ENCODE peak calls at places on chromosomes 3 and 15, in five cellular contexts. Z is endothelial cell, O is psoas muscle, T is heart right ventricle, L is prostate gland. W is an unnamed sample.

GRCh38 chr15:60780147-60780546 is 301.2 kb upstream of the ICE2 start:
- DNase-seq in Z (no peak), T (no peak), L (no peak), O (no peak), W (no peak)

GRCh38 chr15:86040360-86041095 is 39.1 kb upstream of the AGBL1 start:
- DNase-seq in O (no peak), T (no peak), Z (peak; percentile 6), L (no peak), W (no peak)

GRCh38 chr3:98962189-98962930 is 60.9 kb upstream of the DCBLD2 start:
- DNase-seq in L (no peak), O (no peak), Z (no peak), T (no peak), W (no peak)

GRCh38 chr15:57866149-57866736 is 159.7 kb downstream of the POLR2M start:
- DNase-seq in Z (peak; percentile 83), O (peak; percentile 59), L (peak; percentile 38), T (peak; percentile 62), W (peak; percentile 78)

GRCh38 chr3:171309906-171310359 is 150.3 kb downstream of the TNIK start:
- DNase-seq in L (no peak), O (no peak), T (no peak), Z (no peak), W (no peak)

GRCh38 chr3:14532691-14533456 is 7.3 kb downstream of the GRIP2 start:
- DNase-seq in T (peak; percentile 62), L (peak; percentile 66), Z (peak; percentile 47), O (peak; percentile 75), W (no peak)

GRCh38 chr15:73683624-73684536 is at the start of gene CD276:
- DNase-seq in Z (peak; percentile 77), T (peak; percentile 85), L (peak; percentile 61), O (peak; percentile 90), W (peak; percentile 19)

GRCh38 chr3:171842864-171843511 is at the start of gene TMEM212:
- DNase-seq in L (no peak), Z (no peak), O (no peak), T (no peak), W (no peak)

GRCh38 chr3:33092496-33093254 is 4.3 kb downstream of the GLB1 start:
- DNase-seq in L (no peak), T (no peak), Z (no peak), O (peak; percentile 65), W (no peak)

GRCh38 chr3:186053954-186054353 is 54.9 kb downstream of the ETV5 start:
- DNase-seq in Z (no peak), T (no peak), L (no peak), O (no peak), W (no peak)

GRCh38 chr3:52145736-52146110 is 8.5 kb downstream of the POC1A start:
- DNase-seq in T (no peak), L (no peak), O (peak; percentile 42), Z (no peak), W (no peak)

GRCh38 chr15:36579792-36580431 is 486 bp downstream of the CDIN1 start:
- DNase-seq in T (no peak), Z (no peak), O (no peak), L (no peak), W (peak; percentile 42)

GRCh38 chr3:128584412-128585020 is 66.1 kb downstream of the RPN1 start:
- DNase-seq in Z (peak; percentile 76), T (peak; percentile 75), O (peak; percentile 83), L (peak; percentile 74), W (peak; percentile 72)

GRCh38 chr3:31472479-31473390 is 60.0 kb upstream of the STT3B start:
- DNase-seq in L (no peak), O (no peak), T (no peak), Z (no peak), W (peak; percentile 64)

GRCh38 chr3:190566043-190566933 is 52.4 kb downstream of the IL1RAP start:
- DNase-seq in O (peak; percentile 80), Z (peak; percentile 32), L (peak; percentile 61), T (peak; percentile 57), W (peak; percentile 95)

GRCh38 chr3:24683511-24684384 is 189.1 kb upstream of the THRB start:
- DNase-seq in T (no peak), L (peak; percentile 28), Z (peak; percentile 12), O (no peak), W (peak; percentile 12)

GRCh38 chr3:184135149-184135910 is at the start of gene EIF2B5:
- DNase-seq in O (peak; percentile 95), Z (peak; percentile 84), T (peak; percentile 91), L (peak; percentile 88), W (peak; percentile 92)

GRCh38 chr3:155870133-155870944 is at the start of gene GMPS:
- DNase-seq in L (peak; percentile 93), T (peak; percentile 97), O (peak; percentile 97), Z (peak; percentile 97), W (peak; percentile 94)

GRCh38 chr15:22806664-22807063 is 20.2 kb downstream of the NIPA1 start:
- DNase-seq in T (peak; percentile 28), L (no peak), Z (no peak), O (no peak), W (no peak)

GRCh38 chr3:101169516-101169915 is 150.9 kb downstream of the IMPG2 start:
- DNase-seq in O (no peak), L (no peak), Z (no peak), T (no peak), W (no peak)

GRCh38 chr3:29286841-29287240 is 6.0 kb downstream of the RBMS3 start:
- DNase-seq in L (no peak), T (no peak), O (no peak), Z (no peak), W (no peak)

GRCh38 chr3:23740517-23741402 is 65.0 kb upstream of the UBE2E1 start:
- DNase-seq in Z (no peak), O (no peak), T (no peak), L (no peak), W (peak; percentile 85)

GRCh38 chr15:72801590-72802345 is 18.2 kb upstream of the ADPGK start:
- DNase-seq in L (no peak), Z (no peak), O (no peak), T (no peak), W (no peak)

GRCh38 chr3:177875786-177876476 is 660.3 kb upstream of the KCNMB2 start:
- DNase-seq in Z (no peak), T (no peak), L (no peak), O (no peak), W (no peak)

GRCh38 chr3:171838218-171838720 is 4.9 kb upstream of the TMEM212 start:
- DNase-seq in Z (peak; percentile 18), L (no peak), O (peak; percentile 77), T (peak; percentile 39), W (no peak)

GRCh38 chr3:129346690-129347440 is 68.2 kb downstream of the HMCES start:
- DNase-seq in T (no peak), L (no peak), Z (no peak), O (no peak), W (no peak)

GRCh38 chr3:11211531-11212300 is 57.4 kb downstream of the HRH1 start:
- DNase-seq in T (no peak), Z (no peak), O (no peak), L (no peak), W (no peak)
- TF ChIP-seq CTCF in T (no peak), Z (no peak), O (no peak), L (no peak), W (no peak)

DNA sequence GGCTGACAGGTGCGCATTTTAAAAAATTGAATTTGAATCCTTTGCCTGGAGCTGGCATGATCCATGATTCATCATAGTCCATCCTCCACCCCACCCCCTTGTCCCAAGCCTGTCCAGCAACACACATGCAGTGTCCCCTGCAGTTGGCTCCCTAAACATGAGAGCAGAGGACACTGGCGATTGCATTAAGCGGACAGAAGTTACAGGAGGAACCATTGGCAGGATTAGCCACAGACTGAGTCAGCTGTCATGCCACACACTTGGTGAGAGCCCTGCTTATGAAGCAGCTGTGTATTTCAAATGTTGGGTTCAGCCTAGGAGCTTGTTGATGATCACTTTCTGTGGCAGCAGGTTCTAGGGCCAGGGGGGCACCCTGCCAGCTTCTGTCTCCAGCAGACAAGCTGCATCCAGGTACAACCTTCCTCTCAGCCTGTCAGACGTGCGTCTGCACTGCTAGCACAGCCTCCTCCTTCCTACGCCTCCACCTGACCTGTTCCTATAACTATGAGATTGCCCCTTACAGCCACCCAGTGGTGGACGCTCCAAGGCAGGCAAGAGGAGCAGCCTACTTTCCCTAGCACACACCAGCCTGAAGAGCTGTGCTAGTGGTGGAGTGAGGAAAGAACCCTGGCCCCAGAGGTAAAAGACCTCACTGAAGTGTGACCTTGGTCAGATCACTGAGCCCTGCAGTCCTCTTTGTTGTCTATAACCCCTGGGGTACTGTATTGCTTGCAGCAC is 121.9 kb downstream of the SLCO3A1 start:
- DNase-seq in L (no peak), Z (no peak), T (no peak), O (no peak), W (no peak)
- TF ChIP-seq CTCF in L (no peak), Z (no peak), T (no peak), O (no peak), W (no peak)

GRCh38 chr3:13282986-13283876 is 136.9 kb downstream of the NUP210 start:
- DNase-seq in T (peak; percentile 46), Z (peak; percentile 68), O (peak; percentile 55), L (no peak), W (peak; percentile 28)
- TF ChIP-seq CTCF in T (peak; percentile 11), Z (peak; percentile 43), O (peak; percentile 36), L (peak; percentile 12), W (no peak)

GRCh38 chr3:189144645-189145044 is 27.1 kb upstream of the TPRG1 start:
- DNase-seq in L (peak; percentile 16), O (no peak), T (no peak), Z (no peak), W (peak; percentile 25)
- TF ChIP-seq CTCF in L (no peak), O (peak; percentile 21), T (peak; percentile 9), Z (no peak), W (no peak)

GRCh38 chr15:29693225-29693624 is 129.0 kb downstream of the TJP1 start:
- DNase-seq in O (no peak), L (no peak), Z (no peak), T (no peak), W (no peak)

GRCh38 chr15:29689724-29689986 is 132.6 kb downstream of the TJP1 start:
- DNase-seq in Z (no peak), O (no peak), T (no peak), L (no peak), W (no peak)

GRCh38 chr15:29690765-29691475 is 131.3 kb downstream of the TJP1 start:
- DNase-seq in T (no peak), O (no peak), Z (no peak), L (no peak), W (no peak)

GRCh38 chr15:29695486-29696167 is 126.6 kb downstream of the TJP1 start:
- DNase-seq in Z (no peak), T (no peak), L (no peak), O (no peak), W (no peak)

DNA sequence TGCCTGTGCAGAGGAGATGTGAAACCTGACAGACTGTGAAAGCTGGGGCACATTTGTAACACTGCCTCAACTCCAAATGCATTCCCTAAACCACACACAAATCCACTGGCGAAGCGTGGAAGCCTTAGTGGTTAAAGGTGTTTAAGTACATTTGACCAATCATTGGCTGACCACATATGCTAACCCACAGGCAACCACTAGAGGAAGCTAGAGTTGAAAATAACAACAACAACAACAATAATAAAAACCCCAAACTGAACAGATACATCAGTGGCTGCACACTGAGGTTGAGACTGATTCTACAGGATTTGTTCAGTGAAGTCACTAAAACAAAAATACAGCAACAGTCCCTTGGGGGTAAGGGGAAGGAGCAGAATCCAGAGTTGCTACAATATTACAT is 129.7 kb downstream of the TJP1 start:
- DNase-seq in T (no peak), Z (no peak), L (no peak), O (no peak), W (no peak)
- TF ChIP-seq CTCF in T (no peak), Z (no peak), L (no peak), O (no peak), W (no peak)